ENCODE peak calls at places on chromosome 13, in nine cellular contexts. One of them, this sample, is unnamed.

GRCh38 chr13:104011505-104012270 is 945.5 kb upstream of the SLC10A2 start:
- DNase-seq in breast epithelium: no peak
- DNase-seq in GM20000: no peak
- DNase-seq in AG04450: no peak
- DNase-seq in mammary epithelial cell: no peak
- DNase-seq in tibial artery: no peak
- DNase-seq in fibroblast of the aortic adventitia: peak
- DNase-seq in IMR-90: no peak
- DNase-seq in spleen: no peak
- DNase-seq in this sample: no peak

GRCh38 chr13:62767473-62767872 is 1351.8 kb upstream of the PCDH20 start:
- DNase-seq in breast epithelium: no peak
- DNase-seq in GM20000: no peak
- DNase-seq in AG04450: no peak
- DNase-seq in mammary epithelial cell: no peak
- DNase-seq in tibial artery: no peak
- DNase-seq in fibroblast of the aortic adventitia: no peak
- DNase-seq in IMR-90: no peak
- DNase-seq in spleen: no peak
- DNase-seq in this sample: no peak

GRCh38 chr13:23899555-23899954 is 2.3 kb upstream of the C1QTNF9B start:
- DNase-seq in breast epithelium: no peak
- DNase-seq in GM20000: peak
- DNase-seq in AG04450: peak
- DNase-seq in mammary epithelial cell: peak
- DNase-seq in tibial artery: peak
- DNase-seq in fibroblast of the aortic adventitia: peak
- DNase-seq in IMR-90: peak
- DNase-seq in spleen: no peak
- DNase-seq in this sample: no peak

GRCh38 chr13:34594507-34594906 is 347.6 kb upstream of the NBEA start:
- DNase-seq in breast epithelium: no peak
- DNase-seq in GM20000: no peak
- DNase-seq in AG04450: no peak
- DNase-seq in mammary epithelial cell: no peak
- DNase-seq in tibial artery: no peak
- DNase-seq in fibroblast of the aortic adventitia: no peak
- DNase-seq in IMR-90: no peak
- DNase-seq in spleen: no peak
- DNase-seq in this sample: no peak

GRCh38 chr13:52010890-52011689 is at the start of gene ATP7B:
- DNase-seq in breast epithelium: no peak
- DNase-seq in GM20000: peak
- DNase-seq in AG04450: no peak
- DNase-seq in mammary epithelial cell: no peak
- DNase-seq in tibial artery: peak
- DNase-seq in fibroblast of the aortic adventitia: no peak
- DNase-seq in IMR-90: no peak
- DNase-seq in spleen: peak
- DNase-seq in this sample: peak

GRCh38 chr13:52954838-52955237 is 73.8 kb upstream of the OLFM4 start:
- DNase-seq in breast epithelium: no peak
- DNase-seq in GM20000: no peak
- DNase-seq in AG04450: no peak
- DNase-seq in mammary epithelial cell: no peak
- DNase-seq in tibial artery: no peak
- DNase-seq in fibroblast of the aortic adventitia: no peak
- DNase-seq in IMR-90: no peak
- DNase-seq in spleen: no peak
- DNase-seq in this sample: no peak

GRCh38 chr13:29991343-29991742 is 140.9 kb upstream of the UBL3 start:
- DNase-seq in breast epithelium: no peak
- DNase-seq in GM20000: no peak
- DNase-seq in AG04450: peak
- DNase-seq in mammary epithelial cell: peak
- DNase-seq in tibial artery: no peak
- DNase-seq in fibroblast of the aortic adventitia: peak
- DNase-seq in IMR-90: peak
- DNase-seq in spleen: no peak
- DNase-seq in this sample: no peak

GRCh38 chr13:108368240-108368898 is 98.9 kb downstream of the TNFSF13B start:
- DNase-seq in breast epithelium: no peak
- DNase-seq in GM20000: no peak
- DNase-seq in AG04450: no peak
- DNase-seq in mammary epithelial cell: no peak
- DNase-seq in tibial artery: no peak
- DNase-seq in fibroblast of the aortic adventitia: no peak
- DNase-seq in IMR-90: no peak
- DNase-seq in spleen: no peak
- DNase-seq in this sample: no peak

GRCh38 chr13:105990256-105990958 is 545.1 kb downstream of the EFNB2 start:
- DNase-seq in breast epithelium: no peak
- DNase-seq in GM20000: no peak
- DNase-seq in AG04450: no peak
- DNase-seq in mammary epithelial cell: peak
- DNase-seq in tibial artery: no peak
- DNase-seq in fibroblast of the aortic adventitia: no peak
- DNase-seq in IMR-90: peak
- DNase-seq in spleen: no peak
- DNase-seq in this sample: no peak

GRCh38 chr13:44206429-44206828 is 167.2 kb upstream of the SERP2 start:
- DNase-seq in breast epithelium: no peak
- DNase-seq in GM20000: no peak
- DNase-seq in AG04450: no peak
- DNase-seq in mammary epithelial cell: no peak
- DNase-seq in tibial artery: no peak
- DNase-seq in fibroblast of the aortic adventitia: no peak
- DNase-seq in IMR-90: no peak
- DNase-seq in spleen: no peak
- DNase-seq in this sample: no peak

GRCh38 chr13:20525144-20525600 is 485 bp downstream of the CRYL1 start:
- DNase-seq in breast epithelium: no peak
- DNase-seq in GM20000: peak
- DNase-seq in AG04450: no peak
- DNase-seq in mammary epithelial cell: peak
- DNase-seq in tibial artery: no peak
- DNase-seq in fibroblast of the aortic adventitia: peak
- DNase-seq in IMR-90: no peak
- DNase-seq in spleen: peak
- DNase-seq in this sample: no peak

GRCh38 chr13:96994030-96994848 is at the start of gene OXGR1:
- DNase-seq in breast epithelium: no peak
- DNase-seq in GM20000: no peak
- DNase-seq in AG04450: no peak
- DNase-seq in mammary epithelial cell: no peak
- DNase-seq in tibial artery: no peak
- DNase-seq in fibroblast of the aortic adventitia: no peak
- DNase-seq in IMR-90: no peak
- DNase-seq in spleen: no peak
- DNase-seq in this sample: no peak

GRCh38 chr13:41206467-41206866 is 12.1 kb upstream of the KBTBD7 start:
- DNase-seq in breast epithelium: no peak
- DNase-seq in GM20000: no peak
- DNase-seq in AG04450: no peak
- DNase-seq in mammary epithelial cell: no peak
- DNase-seq in tibial artery: no peak
- DNase-seq in fibroblast of the aortic adventitia: no peak
- DNase-seq in IMR-90: no peak
- DNase-seq in spleen: no peak
- DNase-seq in this sample: no peak

GRCh38 chr13:44313674-44314073 is 60.0 kb upstream of the SERP2 start:
- DNase-seq in breast epithelium: no peak
- DNase-seq in GM20000: no peak
- DNase-seq in AG04450: no peak
- DNase-seq in mammary epithelial cell: peak
- DNase-seq in tibial artery: no peak
- DNase-seq in fibroblast of the aortic adventitia: peak
- DNase-seq in IMR-90: peak
- DNase-seq in spleen: no peak
- DNase-seq in this sample: no peak

GRCh38 chr13:74067818-74068217 is 66.4 kb downstream of the KLF12 start:
- DNase-seq in breast epithelium: no peak
- DNase-seq in GM20000: no peak
- DNase-seq in AG04450: no peak
- DNase-seq in mammary epithelial cell: peak
- DNase-seq in tibial artery: no peak
- DNase-seq in fibroblast of the aortic adventitia: no peak
- DNase-seq in IMR-90: peak
- DNase-seq in spleen: no peak
- DNase-seq in this sample: no peak

GRCh38 chr13:38620876-38621275 is 66.0 kb upstream of the FREM2 start:
- DNase-seq in breast epithelium: no peak
- DNase-seq in GM20000: no peak
- DNase-seq in AG04450: no peak
- DNase-seq in mammary epithelial cell: no peak
- DNase-seq in tibial artery: no peak
- DNase-seq in fibroblast of the aortic adventitia: no peak
- DNase-seq in IMR-90: no peak
- DNase-seq in spleen: no peak
- DNase-seq in this sample: no peak

GRCh38 chr13:38630780-38631179 is 56.1 kb upstream of the FREM2 start:
- DNase-seq in breast epithelium: no peak
- DNase-seq in GM20000: no peak
- DNase-seq in AG04450: no peak
- DNase-seq in mammary epithelial cell: no peak
- DNase-seq in tibial artery: no peak
- DNase-seq in fibroblast of the aortic adventitia: peak
- DNase-seq in IMR-90: peak
- DNase-seq in spleen: no peak
- DNase-seq in this sample: no peak

GRCh38 chr13:38628554-38628953 is 58.3 kb upstream of the FREM2 start:
- DNase-seq in breast epithelium: no peak
- DNase-seq in GM20000: no peak
- DNase-seq in AG04450: no peak
- DNase-seq in mammary epithelial cell: no peak
- DNase-seq in tibial artery: no peak
- DNase-seq in fibroblast of the aortic adventitia: no peak
- DNase-seq in IMR-90: no peak
- DNase-seq in spleen: no peak
- DNase-seq in this sample: no peak

GRCh38 chr13:38624822-38625221 is 62.1 kb upstream of the FREM2 start:
- DNase-seq in breast epithelium: no peak
- DNase-seq in GM20000: no peak
- DNase-seq in AG04450: no peak
- DNase-seq in mammary epithelial cell: no peak
- DNase-seq in tibial artery: no peak
- DNase-seq in fibroblast of the aortic adventitia: no peak
- DNase-seq in IMR-90: no peak
- DNase-seq in spleen: no peak
- DNase-seq in this sample: no peak
- TF ChIP-seq CTCF in breast epithelium: no peak
- TF ChIP-seq CTCF in GM20000: no peak
- TF ChIP-seq CTCF in AG04450: no peak
- TF ChIP-seq CTCF in mammary epithelial cell: no peak
- TF ChIP-seq CTCF in tibial artery: no peak
- TF ChIP-seq CTCF in fibroblast of the aortic adventitia: no peak
- TF ChIP-seq CTCF in IMR-90: no peak
- TF ChIP-seq CTCF in spleen: no peak
- TF ChIP-seq CTCF in this sample: no peak

GRCh38 chr13:84870190-84870589 is 929.0 kb downstream of the SLITRK6 start:
- DNase-seq in breast epithelium: no peak
- DNase-seq in GM20000: no peak
- DNase-seq in AG04450: no peak
- DNase-seq in mammary epithelial cell: no peak
- DNase-seq in tibial artery: no peak
- DNase-seq in fibroblast of the aortic adventitia: no peak
- DNase-seq in IMR-90: no peak
- DNase-seq in spleen: no peak
- DNase-seq in this sample: no peak
- TF ChIP-seq CTCF in breast epithelium: no peak
- TF ChIP-seq CTCF in GM20000: no peak
- TF ChIP-seq CTCF in AG04450: peak
- TF ChIP-seq CTCF in mammary epithelial cell: no peak
- TF ChIP-seq CTCF in tibial artery: no peak
- TF ChIP-seq CTCF in fibroblast of the aortic adventitia: no peak
- TF ChIP-seq CTCF in IMR-90: peak
- TF ChIP-seq CTCF in spleen: no peak
- TF ChIP-seq CTCF in this sample: no peak

DNA sequence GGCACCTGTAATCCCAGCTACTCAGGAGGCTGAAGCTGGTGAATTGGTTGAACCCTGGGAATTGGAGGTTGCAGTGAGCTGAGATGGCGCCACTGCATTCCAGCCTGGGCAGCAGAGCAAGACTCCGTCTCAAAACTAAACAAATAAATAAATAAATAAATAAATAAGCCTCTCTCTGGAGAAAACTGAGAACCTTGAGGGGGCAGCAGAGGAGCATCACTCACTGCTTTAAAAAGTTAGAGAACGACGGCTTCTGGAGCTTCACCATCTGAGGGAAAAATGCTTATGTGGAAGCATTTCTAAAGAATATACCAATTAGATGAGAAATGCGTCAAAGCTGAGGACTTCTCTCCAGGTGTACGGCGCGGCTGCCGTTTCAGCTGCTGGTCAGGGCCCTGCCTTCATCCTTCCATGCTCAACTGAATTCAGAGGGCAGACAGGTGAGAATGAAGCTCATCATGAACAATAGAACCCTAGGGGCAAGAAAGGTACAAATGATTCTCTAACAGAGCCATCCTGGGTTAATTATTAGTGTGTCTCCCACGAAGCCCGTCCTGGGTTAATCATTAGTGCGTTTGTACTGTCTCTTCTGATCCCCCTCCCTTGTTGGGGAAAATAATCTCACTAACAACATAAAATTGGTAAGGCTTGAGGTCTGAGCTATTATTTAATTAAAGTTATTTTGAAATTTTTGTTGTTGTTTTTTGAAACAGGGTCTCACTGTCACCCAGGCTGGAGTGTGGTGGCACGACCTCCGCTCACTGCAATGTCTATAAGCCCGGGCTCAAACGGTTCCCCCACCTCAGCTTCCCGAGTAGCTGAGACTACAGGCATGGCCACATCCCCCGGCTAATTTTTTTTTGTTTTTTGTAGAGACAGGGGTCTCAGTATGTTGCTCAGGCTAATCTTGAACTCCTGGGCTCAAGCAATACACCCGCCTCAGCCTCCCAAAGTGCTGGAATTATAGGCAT is 80.1 kb downstream of the IPO5 start:
- DNase-seq in breast epithelium: no peak
- DNase-seq in GM20000: no peak
- DNase-seq in AG04450: no peak
- DNase-seq in mammary epithelial cell: peak
- DNase-seq in tibial artery: no peak
- DNase-seq in fibroblast of the aortic adventitia: peak
- DNase-seq in IMR-90: peak
- DNase-seq in spleen: no peak
- DNase-seq in this sample: no peak
- TF ChIP-seq CTCF in breast epithelium: no peak
- TF ChIP-seq CTCF in GM20000: no peak
- TF ChIP-seq CTCF in AG04450: peak
- TF ChIP-seq CTCF in mammary epithelial cell: peak
- TF ChIP-seq CTCF in tibial artery: peak
- TF ChIP-seq CTCF in fibroblast of the aortic adventitia: peak
- TF ChIP-seq CTCF in IMR-90: peak
- TF ChIP-seq CTCF in spleen: no peak
- TF ChIP-seq CTCF in this sample: no peak

DNA sequence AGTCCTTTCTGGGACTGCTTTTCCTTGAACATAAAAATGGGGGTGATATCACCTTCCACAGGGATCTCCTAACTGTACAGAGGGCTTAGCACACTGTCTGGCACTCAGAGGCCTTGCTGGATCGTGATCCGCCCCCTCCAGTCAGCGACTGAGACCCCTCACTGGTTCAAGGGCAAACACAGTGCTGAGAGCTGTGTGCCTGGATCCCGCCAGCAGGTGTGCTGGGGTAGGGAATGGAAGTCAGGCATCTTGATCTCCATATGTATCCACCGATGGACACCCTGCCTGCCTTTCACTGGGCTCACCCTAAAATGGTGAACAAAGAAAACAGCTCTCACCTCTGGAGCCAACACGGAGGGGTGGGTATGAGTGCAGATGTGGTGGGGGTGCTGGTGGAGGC is 64.3 kb downstream of the IRS2 start:
- DNase-seq in breast epithelium: no peak
- DNase-seq in GM20000: no peak
- DNase-seq in AG04450: no peak
- DNase-seq in mammary epithelial cell: no peak
- DNase-seq in tibial artery: no peak
- DNase-seq in fibroblast of the aortic adventitia: no peak
- DNase-seq in IMR-90: no peak
- DNase-seq in spleen: no peak
- DNase-seq in this sample: no peak
- TF ChIP-seq CTCF in breast epithelium: no peak
- TF ChIP-seq CTCF in GM20000: no peak
- TF ChIP-seq CTCF in AG04450: no peak
- TF ChIP-seq CTCF in mammary epithelial cell: no peak
- TF ChIP-seq CTCF in tibial artery: no peak
- TF ChIP-seq CTCF in fibroblast of the aortic adventitia: no peak
- TF ChIP-seq CTCF in IMR-90: no peak
- TF ChIP-seq CTCF in spleen: no peak
- TF ChIP-seq CTCF in this sample: no peak